ENCODE peak calls at places on chromosomes 7 and 10, in six cellular contexts. H is psoas muscle; R is GM23248; P is naive thymus-derived CD4-positive, alpha-beta T cell; Y is HCT116; Q is transverse colon. J is an unnamed sample.

GRCh38 chr7:95141755-95142154 is 182.6 kb downstream of the PON1 start:
- DNase-seq in H (no peak), R (peak), P (no peak), Y (no peak), Q (no peak), J (no peak)

GRCh38 chr10:13890617-13891541 is 304.1 kb downstream of the PRPF18 start:
- DNase-seq in H (peak), R (peak), P (peak), Y (no peak), Q (no peak), J (peak)

GRCh38 chr7:107996072-107996824 is 6.7 kb downstream of the LAMB1 start:
- DNase-seq in H (no peak), R (peak), P (no peak), Y (no peak), Q (no peak), J (peak)

GRCh38 chr7:13467111-13467547 is 522.3 kb downstream of the ETV1 start:
- DNase-seq in H (no peak), R (no peak), P (no peak), Y (no peak), Q (no peak), J (no peak)

GRCh38 chr7:141693082-141693481 is 8.9 kb downstream of the DENND11 start:
- DNase-seq in H (no peak), R (no peak), P (no peak), Y (no peak), Q (no peak), J (no peak)

GRCh38 chr7:134943785-134944400 is 42.4 kb upstream of the AGBL3 start:
- DNase-seq in H (no peak), R (peak), P (no peak), Y (peak), Q (no peak), J (peak)

GRCh38 chr10:86595496-86595895 is 58.9 kb upstream of the OPN4 start:
- DNase-seq in H (no peak), R (no peak), P (no peak), Y (no peak), Q (no peak), J (no peak)

GRCh38 chr10:2205406-2205805 is 468.1 kb upstream of the ADARB2 start:
- DNase-seq in H (no peak), R (no peak), P (no peak), Y (no peak), Q (no peak), J (no peak)

GRCh38 chr10:13512564-13512963 is 16.2 kb downstream of the BEND7 start:
- DNase-seq in H (no peak), R (no peak), P (no peak), Y (no peak), Q (no peak), J (no peak)

GRCh38 chr10:112812571-112812970 is 137.5 kb upstream of the TCF7L2 start:
- DNase-seq in H (no peak), R (no peak), P (no peak), Y (no peak), Q (no peak), J (no peak)

GRCh38 chr7:98178321-98178720 is 32.9 kb upstream of the BHLHA15 start:
- DNase-seq in H (peak), R (no peak), P (no peak), Y (no peak), Q (no peak), J (no peak)

GRCh38 chr7:64888901-64889685 is 14.0 kb upstream of the ZNF273 start:
- DNase-seq in H (no peak), R (no peak), P (no peak), Y (no peak), Q (peak), J (peak)

GRCh38 chr10:3548096-3548495 is 236.9 kb downstream of the KLF6 start:
- DNase-seq in H (no peak), R (no peak), P (no peak), Y (no peak), Q (no peak), J (peak)

GRCh38 chr7:49400891-49401550 is 372.4 kb upstream of the VWC2 start:
- DNase-seq in H (no peak), R (no peak), P (no peak), Y (no peak), Q (no peak), J (no peak)

GRCh38 chr10:36271631-36272340 is 629.7 kb upstream of the FZD8 start:
- DNase-seq in H (no peak), R (no peak), P (no peak), Y (no peak), Q (no peak), J (no peak)

GRCh38 chr7:140641532-140642191 is 1.0 kb upstream of the DENND2A start:
- DNase-seq in H (no peak), R (no peak), P (no peak), Y (no peak), Q (no peak), J (no peak)

GRCh38 chr7:7100432-7100849 is 81.9 kb upstream of the C1GALT1 start:
- DNase-seq in H (no peak), R (no peak), P (no peak), Y (no peak), Q (no peak), J (no peak)

GRCh38 chr7:138891446-138891810 is 89.8 kb downstream of the KIAA1549 start:
- DNase-seq in H (no peak), R (peak), P (no peak), Y (no peak), Q (no peak), J (peak)

GRCh38 chr7:33420311-33420710 is 290.9 kb downstream of the BBS9 start:
- DNase-seq in H (no peak), R (no peak), P (no peak), Y (no peak), Q (no peak), J (no peak)

GRCh38 chr10:118732253-118733194 is 22.2 kb downstream of the CACUL1 start:
- DNase-seq in H (no peak), R (no peak), P (peak), Y (no peak), Q (peak), J (no peak)

GRCh38 chr7:149856-150636 is 42.3 kb upstream of the FAM20C start:
- DNase-seq in H (peak), R (peak), P (no peak), Y (no peak), Q (peak), J (no peak)

GRCh38 chr10:35433851-35434426 is 97.6 kb downstream of the CCNY start:
- DNase-seq in H (no peak), R (peak), P (no peak), Y (no peak), Q (no peak), J (peak)

GRCh38 chr10:24128066-24128751 is 80.7 kb upstream of the KIAA1217 start:
- DNase-seq in H (no peak), R (no peak), P (no peak), Y (no peak), Q (no peak), J (peak)

GRCh38 chr10:124030061-124030460 is 63.3 kb downstream of the CHST15 start:
- DNase-seq in H (no peak), R (no peak), P (no peak), Y (no peak), Q (no peak), J (no peak)

GRCh38 chr7:106947244-106947728 is 82.2 kb downstream of the PIK3CG start:
- DNase-seq in H (no peak), R (peak), P (peak), Y (peak), Q (peak), J (peak)

GRCh38 chr10:95264227-95265051 is 26.4 kb downstream of the PDLIM1 start:
- DNase-seq in H (no peak), R (no peak), P (no peak), Y (peak), Q (no peak), J (no peak)

GRCh38 chr10:116470768-116471415 is 43.2 kb downstream of the PNLIPRP3 start:
- DNase-seq in H (no peak), R (peak), P (no peak), Y (peak), Q (peak), J (no peak)

GRCh38 chr7:24701232-24701898 is 55.9 kb downstream of the GSDME start:
- DNase-seq in H (no peak), R (peak), P (no peak), Y (no peak), Q (no peak), J (peak)

GRCh38 chr7:69443136-69443535 is 155.1 kb upstream of the AUTS2 start:
- DNase-seq in H (no peak), R (no peak), P (no peak), Y (no peak), Q (no peak), J (no peak)
- H3K4me3 ChIP-seq in H (no peak), R (no peak), P (no peak), Y (no peak), Q (no peak), J (no peak)

GRCh38 chr10:132443605-132443997 is 46.6 kb downstream of the PWWP2B start:
- DNase-seq in H (peak), R (peak), P (peak), Y (no peak), Q (peak), J (no peak)

GRCh38 chr10:132445516-132446194 is 48.7 kb downstream of the PWWP2B start:
- DNase-seq in H (no peak), R (no peak), P (no peak), Y (no peak), Q (no peak), J (no peak)

GRCh38 chr10:132443998-132444876 is 47.2 kb downstream of the PWWP2B start:
- DNase-seq in H (no peak), R (no peak), P (no peak), Y (no peak), Q (no peak), J (no peak)

GRCh38 chr10:132446195-132446581 is 49.2 kb downstream of the PWWP2B start:
- DNase-seq in H (no peak), R (no peak), P (no peak), Y (no peak), Q (no peak), J (no peak)

DNA sequence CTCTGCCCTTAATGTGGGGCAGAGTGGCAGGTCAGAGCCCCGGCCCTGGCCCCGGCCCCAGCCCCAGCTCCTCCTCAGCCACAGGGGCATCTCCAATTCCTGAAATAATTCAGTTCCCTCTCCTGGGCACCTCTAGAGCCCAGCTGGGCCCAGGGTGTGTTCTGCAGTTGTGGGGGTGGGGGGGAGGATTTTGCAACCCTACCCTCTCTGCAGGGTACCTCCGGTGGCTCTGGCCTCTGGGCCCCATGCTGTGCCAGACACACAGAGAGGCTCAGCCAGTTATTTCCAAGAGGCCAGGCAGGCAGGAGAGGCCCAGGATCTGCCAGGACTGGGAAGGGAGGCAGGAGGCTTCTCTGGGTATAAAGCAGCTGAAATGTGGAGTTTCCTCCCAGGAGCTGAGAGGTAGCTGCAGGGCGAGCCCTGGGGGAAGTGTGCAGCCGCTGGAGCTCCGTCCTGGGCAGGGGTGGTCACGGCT is 47.9 kb downstream of the PWWP2B start:
- DNase-seq in H (no peak), R (no peak), P (no peak), Y (no peak), Q (no peak), J (no peak)
- H3K4me3 ChIP-seq in H (no peak), R (no peak), P (no peak), Y (no peak), Q (no peak), J (no peak)

GRCh38 chr7:28685291-28685659 is 272.9 kb downstream of the TRIL start:
- DNase-seq in H (peak), R (no peak), P (no peak), Y (no peak), Q (peak), J (no peak)
- H3K4me3 ChIP-seq in H (peak), R (peak), P (no peak), Y (no peak), Q (no peak), J (no peak)

GRCh38 chr10:21505711-21506278 is 19.7 kb downstream of the SKIDA1 start:
- DNase-seq in H (no peak), R (no peak), P (no peak), Y (no peak), Q (no peak), J (no peak)
- H3K4me3 ChIP-seq in H (no peak), R (no peak), P (no peak), Y (no peak), Q (no peak), J (no peak)

DNA sequence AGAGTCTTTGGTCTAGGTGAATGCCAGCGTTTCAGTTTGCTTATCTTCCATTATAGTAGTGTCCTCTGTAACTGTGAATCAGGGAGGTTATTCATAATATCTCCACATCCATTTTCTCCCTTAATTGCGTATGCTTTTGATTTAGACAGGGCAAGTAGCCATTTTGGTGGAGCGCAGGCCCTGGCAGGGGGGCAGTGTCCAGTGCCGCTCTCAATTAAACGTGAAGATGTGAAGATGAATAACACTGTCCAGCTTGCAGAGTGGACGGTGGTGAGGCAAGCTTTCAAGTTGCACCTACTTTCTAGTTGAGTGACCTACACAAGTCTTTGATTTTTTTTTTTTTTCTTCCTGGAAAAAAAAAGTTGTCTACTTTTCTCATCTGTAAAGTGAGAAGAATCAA is 4.5 kb downstream of the TSPAN14 start:
- DNase-seq in H (no peak), R (peak), P (no peak), Y (no peak), Q (no peak), J (no peak)
- H3K4me3 ChIP-seq in H (peak), R (no peak), P (peak), Y (no peak), Q (no peak), J (no peak)

J was measured in fibroblast of the aortic adventitia.